ENCODE peak calls at places on chromosomes 3 and 15, in eight cellular contexts. One of them, this sample, is unnamed.

GRCh38 chr3:18389108-18389733 is 35.9 kb downstream of the SATB1 start:
- DNase-seq in NCI-H2081: peak
- DNase-seq in substantia nigra: no peak
- DNase-seq in T-cell: peak
- DNase-seq in IMR-90: peak
- DNase-seq in stimulated activated naive B cell treated with anti-CD40 and anti-IgM and Interleukin-4, amounts not matched to agents 10 μg/mL and 1 μg/mL and 100 μg/mL, for 72 hours: no peak
- DNase-seq in progenitor cell of endocrine pancreas: no peak
- DNase-seq in ovary: no peak
- DNase-seq in this sample: no peak

GRCh38 chr3:193509103-193509965 is 45.4 kb downstream of the ATP13A4 start:
- DNase-seq in NCI-H2081: no peak
- DNase-seq in substantia nigra: no peak
- DNase-seq in T-cell: no peak
- DNase-seq in IMR-90: no peak
- DNase-seq in stimulated activated naive B cell treated with anti-CD40 and anti-IgM and Interleukin-4, amounts not matched to agents 10 μg/mL and 1 μg/mL and 100 μg/mL, for 72 hours: no peak
- DNase-seq in progenitor cell of endocrine pancreas: no peak
- DNase-seq in ovary: no peak
- DNase-seq in this sample: no peak

GRCh38 chr15:56598991-56599390 is 134.1 kb upstream of the MNS1 start:
- DNase-seq in NCI-H2081: no peak
- DNase-seq in substantia nigra: no peak
- DNase-seq in T-cell: no peak
- DNase-seq in IMR-90: peak
- DNase-seq in stimulated activated naive B cell treated with anti-CD40 and anti-IgM and Interleukin-4, amounts not matched to agents 10 μg/mL and 1 μg/mL and 100 μg/mL, for 72 hours: no peak
- DNase-seq in progenitor cell of endocrine pancreas: no peak
- DNase-seq in ovary: no peak
- DNase-seq in this sample: no peak

GRCh38 chr15:62404194-62404985 is 239.3 kb upstream of the C2CD4B start:
- DNase-seq in NCI-H2081: no peak
- DNase-seq in substantia nigra: no peak
- DNase-seq in T-cell: no peak
- DNase-seq in IMR-90: no peak
- DNase-seq in stimulated activated naive B cell treated with anti-CD40 and anti-IgM and Interleukin-4, amounts not matched to agents 10 μg/mL and 1 μg/mL and 100 μg/mL, for 72 hours: no peak
- DNase-seq in progenitor cell of endocrine pancreas: no peak
- DNase-seq in ovary: no peak
- DNase-seq in this sample: no peak

GRCh38 chr3:42988097-42988496 is 9.0 kb downstream of the GASK1A start:
- DNase-seq in NCI-H2081: no peak
- DNase-seq in substantia nigra: no peak
- DNase-seq in T-cell: no peak
- DNase-seq in IMR-90: no peak
- DNase-seq in stimulated activated naive B cell treated with anti-CD40 and anti-IgM and Interleukin-4, amounts not matched to agents 10 μg/mL and 1 μg/mL and 100 μg/mL, for 72 hours: no peak
- DNase-seq in progenitor cell of endocrine pancreas: no peak
- DNase-seq in ovary: no peak
- DNase-seq in this sample: no peak

GRCh38 chr15:48928877-48929538 is 34.7 kb downstream of the SHC4 start:
- DNase-seq in NCI-H2081: no peak
- DNase-seq in substantia nigra: no peak
- DNase-seq in T-cell: no peak
- DNase-seq in IMR-90: peak
- DNase-seq in stimulated activated naive B cell treated with anti-CD40 and anti-IgM and Interleukin-4, amounts not matched to agents 10 μg/mL and 1 μg/mL and 100 μg/mL, for 72 hours: no peak
- DNase-seq in progenitor cell of endocrine pancreas: no peak
- DNase-seq in ovary: no peak
- DNase-seq in this sample: no peak

GRCh38 chr3:113441051-113441770 is at the start of gene CFAP44:
- DNase-seq in NCI-H2081: no peak
- DNase-seq in substantia nigra: peak
- DNase-seq in T-cell: peak
- DNase-seq in IMR-90: peak
- DNase-seq in stimulated activated naive B cell treated with anti-CD40 and anti-IgM and Interleukin-4, amounts not matched to agents 10 μg/mL and 1 μg/mL and 100 μg/mL, for 72 hours: peak
- DNase-seq in progenitor cell of endocrine pancreas: peak
- DNase-seq in ovary: peak
- DNase-seq in this sample: no peak

GRCh38 chr3:100269410-100270217 is 8.8 kb downstream of the TBC1D23 start:
- DNase-seq in NCI-H2081: peak
- DNase-seq in substantia nigra: no peak
- DNase-seq in T-cell: no peak
- DNase-seq in IMR-90: peak
- DNase-seq in stimulated activated naive B cell treated with anti-CD40 and anti-IgM and Interleukin-4, amounts not matched to agents 10 μg/mL and 1 μg/mL and 100 μg/mL, for 72 hours: no peak
- DNase-seq in progenitor cell of endocrine pancreas: no peak
- DNase-seq in ovary: no peak
- DNase-seq in this sample: no peak

GRCh38 chr3:72938471-72939265 is 50.8 kb downstream of the GXYLT2 start:
- DNase-seq in NCI-H2081: peak
- DNase-seq in substantia nigra: no peak
- DNase-seq in T-cell: peak
- DNase-seq in IMR-90: peak
- DNase-seq in stimulated activated naive B cell treated with anti-CD40 and anti-IgM and Interleukin-4, amounts not matched to agents 10 μg/mL and 1 μg/mL and 100 μg/mL, for 72 hours: no peak
- DNase-seq in progenitor cell of endocrine pancreas: no peak
- DNase-seq in ovary: peak
- DNase-seq in this sample: no peak

GRCh38 chr3:52270252-52270754 is 8.1 kb downstream of the WDR82 start:
- DNase-seq in NCI-H2081: no peak
- DNase-seq in substantia nigra: no peak
- DNase-seq in T-cell: no peak
- DNase-seq in IMR-90: no peak
- DNase-seq in stimulated activated naive B cell treated with anti-CD40 and anti-IgM and Interleukin-4, amounts not matched to agents 10 μg/mL and 1 μg/mL and 100 μg/mL, for 72 hours: no peak
- DNase-seq in progenitor cell of endocrine pancreas: no peak
- DNase-seq in ovary: no peak
- DNase-seq in this sample: no peak

GRCh38 chr15:96219681-96220080 is 110.8 kb upstream of the NR2F2 start:
- DNase-seq in NCI-H2081: no peak
- DNase-seq in substantia nigra: no peak
- DNase-seq in T-cell: no peak
- DNase-seq in IMR-90: no peak
- DNase-seq in stimulated activated naive B cell treated with anti-CD40 and anti-IgM and Interleukin-4, amounts not matched to agents 10 μg/mL and 1 μg/mL and 100 μg/mL, for 72 hours: no peak
- DNase-seq in progenitor cell of endocrine pancreas: no peak
- DNase-seq in ovary: no peak
- DNase-seq in this sample: no peak

This sample was measured in GM12864.